ENCODE peak calls at places on chromosomes 2 and 18, in eight cellular contexts. T, Z, F, Q, G, K, X and I are unnamed samples.

GRCh38 chr18:49936821-49937220 is 123.5 kb upstream of the ACAA2 start:
- DNase-seq in K (no peak), F (no peak), G (no peak), X (no peak), T (no peak), Q (no peak), Z (no peak), I (no peak)

GRCh38 chr2:218396688-218397501 is 2.8 kb upstream of the CTDSP1 start:
- DNase-seq in Z (peak; percentile 55), X (peak; percentile 23), F (peak; percentile 62), G (peak; percentile 75), Q (peak; percentile 63), T (peak; percentile 17), K (peak; percentile 65), I (no peak)

GRCh38 chr2:66445781-66446177 is 10.9 kb downstream of the MEIS1 start:
- DNase-seq in K (no peak), F (peak; percentile 55), G (no peak), X (peak; percentile 41), Q (peak; percentile 69), Z (no peak), T (no peak), I (no peak)

GRCh38 chr2:219230201-219230540 is 565 bp downstream of the ANKZF1 start:
- DNase-seq in T (peak; percentile 18), Q (peak; percentile 74), F (peak; percentile 72), Z (no peak), K (no peak), X (peak; percentile 35), G (no peak), I (no peak)

GRCh38 chr2:147164563-147164962 is 680.3 kb upstream of the ACVR2A start:
- DNase-seq in T (no peak), K (no peak), X (no peak), Q (no peak), F (no peak), Z (no peak), G (no peak), I (no peak)

GRCh38 chr2:58131191-58132011 is 84.8 kb downstream of the VRK2 start:
- DNase-seq in F (no peak), X (peak; percentile 91), T (peak; percentile 21), Q (no peak), G (no peak), Z (no peak), K (peak; percentile 20), I (no peak)

GRCh38 chr2:43178602-43179542 is 47.5 kb downstream of the ZFP36L2 start:
- DNase-seq in G (no peak), T (peak; percentile 71), F (peak; percentile 74), Q (peak; percentile 78), K (peak; percentile 88), Z (no peak), X (peak; percentile 88), I (no peak)

GRCh38 chr2:108594982-108595464 is 60.8 kb downstream of the LIMS1 start:
- DNase-seq in F (peak; percentile 98), K (no peak), X (peak; percentile 98), Z (no peak), Q (peak; percentile 95), G (no peak), T (peak; percentile 52), I (no peak)

GRCh38 chr2:55430536-55430935 is 10.9 kb upstream of the CCDC88A start:
- DNase-seq in G (no peak), T (no peak), K (no peak), Q (no peak), F (no peak), X (no peak), Z (no peak), I (no peak)

GRCh38 chr2:118222643-118223486 is 134.6 kb downstream of the INSIG2 start:
- DNase-seq in F (no peak), K (no peak), X (no peak), G (no peak), Z (no peak), T (no peak), Q (no peak), I (no peak)

GRCh38 chr2:99863236-99863913 is 279.0 kb downstream of the AFF3 start:
- DNase-seq in G (no peak), Q (peak; percentile 81), Z (no peak), X (peak; percentile 58), K (no peak), F (peak; percentile 84), T (no peak), I (no peak)

GRCh38 chr2:109057686-109058085 is 68.7 kb upstream of the EDAR start:
- DNase-seq in G (no peak), T (no peak), Q (no peak), X (no peak), F (no peak), Z (peak; percentile 17), K (no peak), I (no peak)

GRCh38 chr2:96868555-96869280 is 1.2 kb downstream of the SEMA4C start:
- DNase-seq in Q (peak; percentile 92), F (peak; percentile 92), K (peak; percentile 87), Z (peak; percentile 42), X (peak; percentile 91), T (peak; percentile 54), G (peak; percentile 44), I (no peak)

GRCh38 chr2:190697421-190697820 is 48.5 kb downstream of the NAB1 start:
- DNase-seq in F (no peak), X (no peak), Z (no peak), Q (no peak), G (no peak), K (no peak), T (no peak), I (no peak)

GRCh38 chr2:94982661-94983060 is 42.8 kb upstream of the MAL start:
- DNase-seq in Z (no peak), F (peak; percentile 71), T (no peak), G (no peak), X (peak; percentile 2), K (no peak), Q (peak; percentile 69), I (no peak)

GRCh38 chr2:196987654-196988364 is 61.3 kb upstream of the PGAP1 start:
- DNase-seq in K (peak; percentile 23), X (peak; percentile 97), G (no peak), F (peak; percentile 95), Q (peak; percentile 99), Z (peak; percentile 50), T (peak; percentile 89), I (peak; percentile 63)

GRCh38 chr18:54679318-54680149 is 88.5 kb downstream of the DYNAP start:
- DNase-seq in Q (peak; percentile 83), Z (no peak), F (peak; percentile 73), K (no peak), T (peak; percentile 88), G (no peak), X (peak; percentile 87), I (peak; percentile 9)

GRCh38 chr2:218245214-218245613 is 15.6 kb upstream of the GPBAR1 start:
- DNase-seq in Z (no peak), T (no peak), K (no peak), Q (no peak), F (no peak), X (no peak), G (no peak), I (no peak)

GRCh38 chr2:112985090-112985489 is 7.3 kb downstream of the IL36G start:
- DNase-seq in G (peak; percentile 12), F (no peak), Q (no peak), X (no peak), T (no peak), Z (peak; percentile 8), K (no peak), I (no peak)

GRCh38 chr18:25109484-25109883 is 242.5 kb downstream of the ZNF521 start:
- DNase-seq in F (peak; percentile 1), K (no peak), G (no peak), Q (peak; percentile 10), Z (no peak), T (no peak), X (no peak), I (no peak)